ENCODE peak calls at places on chromosome 13, in ten cellular contexts. One of them, this sample, is unnamed.
A peak's percentile ranks its signal among the peaks of the same experiment; 100 is the strongest.

GRCh38 chr13:40406405-40407138 is 259.9 kb downstream of the FOXO1 start:
- DNase-seq in SW480: no peak
- DNase-seq in sigmoid colon: no peak
- DNase-seq in CD8-positive, alpha-beta memory T cell: no peak
- DNase-seq in EH: peak; percentile 92
- DNase-seq in BJ: peak; percentile 81
- DNase-seq in SK-N-SH: no peak
- DNase-seq in NCI-H748 treated with DMSO at 0.1 percent for 48 hours: no peak
- DNase-seq in mammary epithelial cell: peak; percentile 75
- DNase-seq in DMS153: no peak
- DNase-seq in this sample: peak; percentile 8

GRCh38 chr13:21694831-21695230 is 24.0 kb downstream of the FGF9 start:
- DNase-seq in SW480: no peak
- DNase-seq in sigmoid colon: no peak
- DNase-seq in CD8-positive, alpha-beta memory T cell: no peak
- DNase-seq in EH: no peak
- DNase-seq in BJ: no peak
- DNase-seq in SK-N-SH: no peak
- DNase-seq in NCI-H748 treated with DMSO at 0.1 percent for 48 hours: no peak
- DNase-seq in mammary epithelial cell: no peak
- DNase-seq in DMS153: no peak
- DNase-seq in this sample: no peak

GRCh38 chr13:112332727-112333126 is 43.4 kb upstream of the SPACA7 start:
- DNase-seq in SW480: no peak
- DNase-seq in sigmoid colon: no peak
- DNase-seq in CD8-positive, alpha-beta memory T cell: no peak
- DNase-seq in EH: no peak
- DNase-seq in BJ: no peak
- DNase-seq in SK-N-SH: no peak
- DNase-seq in NCI-H748 treated with DMSO at 0.1 percent for 48 hours: no peak
- DNase-seq in mammary epithelial cell: no peak
- DNase-seq in DMS153: no peak
- DNase-seq in this sample: no peak

GRCh38 chr13:30618186-30618937 is 642 bp downstream of the USPL1 start:
- DNase-seq in SW480: no peak
- DNase-seq in sigmoid colon: peak; percentile 65
- DNase-seq in CD8-positive, alpha-beta memory T cell: peak; percentile 55
- DNase-seq in EH: peak; percentile 20
- DNase-seq in BJ: no peak
- DNase-seq in SK-N-SH: no peak
- DNase-seq in NCI-H748 treated with DMSO at 0.1 percent for 48 hours: no peak
- DNase-seq in mammary epithelial cell: peak; percentile 23
- DNase-seq in DMS153: no peak
- DNase-seq in this sample: no peak

GRCh38 chr13:105991622-105992254 is 543.7 kb downstream of the EFNB2 start:
- DNase-seq in SW480: no peak
- DNase-seq in sigmoid colon: no peak
- DNase-seq in CD8-positive, alpha-beta memory T cell: no peak
- DNase-seq in EH: peak; percentile 85
- DNase-seq in BJ: no peak
- DNase-seq in SK-N-SH: no peak
- DNase-seq in NCI-H748 treated with DMSO at 0.1 percent for 48 hours: no peak
- DNase-seq in mammary epithelial cell: peak; percentile 100
- DNase-seq in DMS153: peak; percentile 63
- DNase-seq in this sample: no peak

GRCh38 chr13:94168784-94169512 is 310.5 kb downstream of the DCT start:
- DNase-seq in SW480: no peak
- DNase-seq in sigmoid colon: no peak
- DNase-seq in CD8-positive, alpha-beta memory T cell: no peak
- DNase-seq in EH: no peak
- DNase-seq in BJ: no peak
- DNase-seq in SK-N-SH: no peak
- DNase-seq in NCI-H748 treated with DMSO at 0.1 percent for 48 hours: no peak
- DNase-seq in mammary epithelial cell: no peak
- DNase-seq in DMS153: no peak
- DNase-seq in this sample: no peak

GRCh38 chr13:91348906-91349435 is 1.5 kb downstream of the MIR17HG start:
- DNase-seq in SW480: peak; percentile 80
- DNase-seq in sigmoid colon: peak; percentile 92
- DNase-seq in CD8-positive, alpha-beta memory T cell: peak; percentile 91
- DNase-seq in EH: peak; percentile 84
- DNase-seq in BJ: peak; percentile 29
- DNase-seq in SK-N-SH: peak; percentile 92
- DNase-seq in NCI-H748 treated with DMSO at 0.1 percent for 48 hours: peak; percentile 59
- DNase-seq in mammary epithelial cell: peak; percentile 83
- DNase-seq in DMS153: peak; percentile 80
- DNase-seq in this sample: peak; percentile 81

GRCh38 chr13:46160474-46161066 is 21.4 kb downstream of the LCP1 start:
- DNase-seq in SW480: peak; percentile 60
- DNase-seq in sigmoid colon: no peak
- DNase-seq in CD8-positive, alpha-beta memory T cell: no peak
- DNase-seq in EH: peak; percentile 57
- DNase-seq in BJ: peak; percentile 4
- DNase-seq in SK-N-SH: peak; percentile 75
- DNase-seq in NCI-H748 treated with DMSO at 0.1 percent for 48 hours: peak; percentile 79
- DNase-seq in mammary epithelial cell: peak; percentile 36
- DNase-seq in DMS153: no peak
- DNase-seq in this sample: no peak

GRCh38 chr13:35906636-35907035 is 224.5 kb downstream of the DCLK1 start:
- DNase-seq in SW480: no peak
- DNase-seq in sigmoid colon: no peak
- DNase-seq in CD8-positive, alpha-beta memory T cell: no peak
- DNase-seq in EH: no peak
- DNase-seq in BJ: no peak
- DNase-seq in SK-N-SH: no peak
- DNase-seq in NCI-H748 treated with DMSO at 0.1 percent for 48 hours: no peak
- DNase-seq in mammary epithelial cell: no peak
- DNase-seq in DMS153: no peak
- DNase-seq in this sample: no peak

This sample was measured in CMK.